ENCODE peak calls at places on chromosome 7, in five cellular contexts. One of them, this sample, is unnamed.

GRCh38 chr7:92110857-92111256 is 23.4 kb downstream of the CYP51A1 start:
- DNase-seq in Panc1: no peak
- DNase-seq in nucleus accumbens: no peak
- DNase-seq in stimulated activated CD4-positive, alpha-beta T cell treated with anti-CD3 and anti-CD28 coated beads, TNF-alpha, amount 100 ng/mL, for 48 hours: no peak
- DNase-seq in epithelial cell of esophagus: no peak
- DNase-seq in this sample: no peak

GRCh38 chr7:148503900-148504487 is 86.6 kb upstream of the C7orf33 start:
- DNase-seq in stimulated activated CD4-positive, alpha-beta T cell treated with anti-CD3 and anti-CD28 coated beads, TNF-alpha, amount 100 ng/mL, for 48 hours: no peak
- DNase-seq in Panc1: peak; percentile 18
- DNase-seq in nucleus accumbens: no peak
- DNase-seq in epithelial cell of esophagus: peak; percentile 41
- DNase-seq in this sample: no peak

GRCh38 chr7:141231018-141231792 is 157.3 kb downstream of the TMEM178B start:
- DNase-seq in epithelial cell of esophagus: peak; percentile 6
- DNase-seq in stimulated activated CD4-positive, alpha-beta T cell treated with anti-CD3 and anti-CD28 coated beads, TNF-alpha, amount 100 ng/mL, for 48 hours: no peak
- DNase-seq in nucleus accumbens: no peak
- DNase-seq in Panc1: no peak
- DNase-seq in this sample: no peak

GRCh38 chr7:80107278-80107677 is 27.4 kb upstream of the GNAI1 start:
- DNase-seq in Panc1: no peak
- DNase-seq in nucleus accumbens: no peak
- DNase-seq in epithelial cell of esophagus: no peak
- DNase-seq in stimulated activated CD4-positive, alpha-beta T cell treated with anti-CD3 and anti-CD28 coated beads, TNF-alpha, amount 100 ng/mL, for 48 hours: no peak
- DNase-seq in this sample: no peak

GRCh38 chr7:104969183-104969582 is 44.8 kb upstream of the KMT2E start:
- DNase-seq in epithelial cell of esophagus: no peak
- DNase-seq in stimulated activated CD4-positive, alpha-beta T cell treated with anti-CD3 and anti-CD28 coated beads, TNF-alpha, amount 100 ng/mL, for 48 hours: no peak
- DNase-seq in Panc1: no peak
- DNase-seq in nucleus accumbens: no peak
- DNase-seq in this sample: no peak

GRCh38 chr7:106626376-106627293 is 34.3 kb downstream of the CCDC71L start:
- DNase-seq in nucleus accumbens: no peak
- DNase-seq in Panc1: no peak
- DNase-seq in stimulated activated CD4-positive, alpha-beta T cell treated with anti-CD3 and anti-CD28 coated beads, TNF-alpha, amount 100 ng/mL, for 48 hours: no peak
- DNase-seq in epithelial cell of esophagus: peak; percentile 85
- DNase-seq in this sample: no peak

GRCh38 chr7:20598479-20599419 is 16.7 kb upstream of the ABCB5 start:
- DNase-seq in epithelial cell of esophagus: peak; percentile 81
- DNase-seq in stimulated activated CD4-positive, alpha-beta T cell treated with anti-CD3 and anti-CD28 coated beads, TNF-alpha, amount 100 ng/mL, for 48 hours: no peak
- DNase-seq in nucleus accumbens: no peak
- DNase-seq in Panc1: peak; percentile 67
- DNase-seq in this sample: peak; percentile 8

GRCh38 chr7:131076032-131076431 is 251.6 kb upstream of the MKLN1 start:
- DNase-seq in Panc1: no peak
- DNase-seq in nucleus accumbens: no peak
- DNase-seq in epithelial cell of esophagus: peak; percentile 60
- DNase-seq in stimulated activated CD4-positive, alpha-beta T cell treated with anti-CD3 and anti-CD28 coated beads, TNF-alpha, amount 100 ng/mL, for 48 hours: no peak
- DNase-seq in this sample: no peak

GRCh38 chr7:32890010-32890552 is 1.5 kb downstream of the KBTBD2 start:
- DNase-seq in nucleus accumbens: no peak
- DNase-seq in stimulated activated CD4-positive, alpha-beta T cell treated with anti-CD3 and anti-CD28 coated beads, TNF-alpha, amount 100 ng/mL, for 48 hours: no peak
- DNase-seq in epithelial cell of esophagus: peak; percentile 34
- DNase-seq in Panc1: no peak
- DNase-seq in this sample: no peak

GRCh38 chr7:88465586-88465985 is 158.9 kb upstream of the STEAP4 start:
- DNase-seq in epithelial cell of esophagus: peak; percentile 61
- DNase-seq in nucleus accumbens: no peak
- DNase-seq in Panc1: no peak
- DNase-seq in stimulated activated CD4-positive, alpha-beta T cell treated with anti-CD3 and anti-CD28 coated beads, TNF-alpha, amount 100 ng/mL, for 48 hours: no peak
- DNase-seq in this sample: no peak

GRCh38 chr7:135459951-135460567 is 49.8 kb downstream of the CNOT4 start:
- DNase-seq in stimulated activated CD4-positive, alpha-beta T cell treated with anti-CD3 and anti-CD28 coated beads, TNF-alpha, amount 100 ng/mL, for 48 hours: no peak
- DNase-seq in nucleus accumbens: no peak
- DNase-seq in epithelial cell of esophagus: no peak
- DNase-seq in Panc1: no peak
- DNase-seq in this sample: no peak

GRCh38 chr7:131503639-131504038 is 52.8 kb downstream of the PODXL start:
- DNase-seq in epithelial cell of esophagus: no peak
- DNase-seq in stimulated activated CD4-positive, alpha-beta T cell treated with anti-CD3 and anti-CD28 coated beads, TNF-alpha, amount 100 ng/mL, for 48 hours: no peak
- DNase-seq in Panc1: no peak
- DNase-seq in nucleus accumbens: no peak
- DNase-seq in this sample: no peak

GRCh38 chr7:77569514-77570232 is 32.6 kb downstream of the PTPN12 start:
- DNase-seq in Panc1: no peak
- DNase-seq in stimulated activated CD4-positive, alpha-beta T cell treated with anti-CD3 and anti-CD28 coated beads, TNF-alpha, amount 100 ng/mL, for 48 hours: no peak
- DNase-seq in nucleus accumbens: no peak
- DNase-seq in epithelial cell of esophagus: no peak
- DNase-seq in this sample: no peak